ENCODE peak calls at places on chromosome 3, in four cellular contexts. U, O, F and W are unnamed samples.

GRCh38 chr3:156460206-156460609 is 94.7 kb downstream of the SSR3 start:
- DNase-seq in U (no peak), F (no peak), O (no peak), W (no peak)

GRCh38 chr3:184719709-184720108 is 7.8 kb upstream of the MAGEF1 start:
- DNase-seq in O (no peak), U (no peak), F (no peak), W (no peak)

GRCh38 chr3:8421711-8422110 is 79.9 kb upstream of the LMCD1 start:
- DNase-seq in F (no peak), U (no peak), O (no peak), W (no peak)

GRCh38 chr3:41411065-41411464 is 211.8 kb downstream of the CTNNB1 start:
- DNase-seq in F (no peak), U (no peak), O (no peak), W (no peak)

GRCh38 chr3:187769771-187770170 is 24.5 kb upstream of the BCL6 start:
- DNase-seq in F (no peak), O (no peak), U (no peak), W (no peak)

GRCh38 chr3:106617276-106617675 is 748.5 kb upstream of the CBLB start:
- DNase-seq in O (no peak), F (no peak), U (no peak), W (no peak)

GRCh38 chr3:188956839-188957489 is 214.8 kb upstream of the TPRG1 start:
- DNase-seq in F (no peak), U (no peak), O (no peak), W (no peak)

GRCh38 chr3:149390772-149391212 is 13.3 kb upstream of the TM4SF1 start:
- DNase-seq in F (no peak), U (no peak), O (no peak), W (no peak)

GRCh38 chr3:114093596-114093995 is 37.1 kb downstream of the QTRT2 start:
- DNase-seq in F (no peak), U (no peak), O (no peak), W (no peak)

GRCh38 chr3:44284949-44285348 is 43.3 kb downstream of the TOPAZ1 start:
- DNase-seq in O (no peak), F (no peak), U (no peak), W (no peak)

DNA sequence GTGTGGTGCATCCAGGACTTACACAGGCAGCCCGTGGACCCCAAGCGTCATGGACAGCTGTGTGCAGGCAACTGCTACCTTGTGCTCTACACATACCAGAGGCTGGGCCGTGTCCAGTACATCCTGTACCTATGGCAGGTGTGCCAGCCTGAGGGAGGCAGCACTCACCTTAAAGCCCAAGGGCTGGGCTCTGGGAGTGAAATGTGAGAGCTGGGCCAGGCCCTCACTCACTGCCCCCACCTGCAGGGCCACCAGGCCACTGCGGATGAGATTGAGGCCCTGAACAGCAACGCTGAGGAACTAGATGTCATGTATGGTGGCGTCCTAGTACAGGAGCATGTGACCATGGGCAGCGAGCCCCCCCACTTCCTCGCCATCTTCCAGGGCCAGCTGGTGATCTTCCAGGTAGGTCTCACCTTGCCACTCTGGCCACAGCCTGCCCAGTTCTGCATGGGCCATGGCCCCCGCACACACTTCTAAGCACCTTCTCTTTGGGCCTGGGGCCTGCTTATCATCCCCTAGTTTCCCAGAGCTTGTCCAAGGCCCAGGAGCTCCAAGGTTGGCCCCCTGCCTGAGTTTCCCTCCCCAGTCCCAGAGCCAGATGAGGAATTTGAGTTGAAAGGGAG is 11.0 kb downstream of the VILL start:
- DNase-seq in O (no peak), F (peak), U (peak), W (no peak)
- TF ChIP-seq CTCF in O (no peak), F (no peak), U (no peak), W (peak)

GRCh38 chr3:137222736-137223135 is 265.0 kb downstream of the IL20RB start:
- DNase-seq in F (no peak), U (no peak), O (no peak), W (no peak)

GRCh38 chr3:137217733-137218132 is 259.9 kb downstream of the IL20RB start:
- DNase-seq in O (no peak), F (no peak), U (no peak), W (no peak)
- TF ChIP-seq CTCF in O (peak), F (no peak), U (no peak), W (no peak)

GRCh38 chr3:147393261-147393964 is 12.9 kb downstream of the ZIC4 start:
- DNase-seq in F (no peak), U (no peak), O (no peak), W (no peak)

GRCh38 chr3:147394168-147394941 is 12.0 kb downstream of the ZIC4 start:
- DNase-seq in U (no peak), O (no peak), F (no peak), W (no peak)

GRCh38 chr3:147391726-147392082 is 14.6 kb downstream of the ZIC4 start:
- DNase-seq in U (no peak), F (no peak), O (no peak), W (no peak)

GRCh38 chr3:147390589-147391569 is 15.5 kb downstream of the ZIC4 start:
- DNase-seq in F (no peak), U (no peak), O (no peak), W (peak)

GRCh38 chr3:147392083-147392916 is 14.0 kb downstream of the ZIC4 start:
- DNase-seq in U (no peak), F (no peak), O (no peak), W (peak)
- TF ChIP-seq CTCF in U (no peak), F (no peak), O (no peak), W (peak)

DNA sequence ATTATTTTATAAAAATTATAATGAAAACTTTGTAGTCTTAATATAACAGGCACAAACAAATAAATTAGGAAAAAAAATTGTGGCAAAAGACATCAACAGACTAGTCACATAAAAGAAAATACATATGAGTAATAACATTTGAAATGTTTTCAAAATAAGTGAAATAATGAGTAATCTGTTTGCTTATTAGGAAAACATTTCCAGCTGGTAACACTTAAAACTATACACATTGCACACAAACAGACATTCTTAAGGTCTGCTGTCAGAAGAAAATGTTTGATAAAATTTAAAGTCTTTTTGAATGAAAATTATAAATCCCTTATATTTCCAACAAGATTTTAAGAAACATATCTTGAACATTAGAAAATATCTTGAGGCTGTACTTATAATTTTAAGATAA is 1326.3 kb upstream of the CADM2 start:
- DNase-seq in O (no peak), F (no peak), U (no peak), W (no peak)
- TF ChIP-seq CTCF in O (no peak), F (no peak), U (no peak), W (no peak)

DNA sequence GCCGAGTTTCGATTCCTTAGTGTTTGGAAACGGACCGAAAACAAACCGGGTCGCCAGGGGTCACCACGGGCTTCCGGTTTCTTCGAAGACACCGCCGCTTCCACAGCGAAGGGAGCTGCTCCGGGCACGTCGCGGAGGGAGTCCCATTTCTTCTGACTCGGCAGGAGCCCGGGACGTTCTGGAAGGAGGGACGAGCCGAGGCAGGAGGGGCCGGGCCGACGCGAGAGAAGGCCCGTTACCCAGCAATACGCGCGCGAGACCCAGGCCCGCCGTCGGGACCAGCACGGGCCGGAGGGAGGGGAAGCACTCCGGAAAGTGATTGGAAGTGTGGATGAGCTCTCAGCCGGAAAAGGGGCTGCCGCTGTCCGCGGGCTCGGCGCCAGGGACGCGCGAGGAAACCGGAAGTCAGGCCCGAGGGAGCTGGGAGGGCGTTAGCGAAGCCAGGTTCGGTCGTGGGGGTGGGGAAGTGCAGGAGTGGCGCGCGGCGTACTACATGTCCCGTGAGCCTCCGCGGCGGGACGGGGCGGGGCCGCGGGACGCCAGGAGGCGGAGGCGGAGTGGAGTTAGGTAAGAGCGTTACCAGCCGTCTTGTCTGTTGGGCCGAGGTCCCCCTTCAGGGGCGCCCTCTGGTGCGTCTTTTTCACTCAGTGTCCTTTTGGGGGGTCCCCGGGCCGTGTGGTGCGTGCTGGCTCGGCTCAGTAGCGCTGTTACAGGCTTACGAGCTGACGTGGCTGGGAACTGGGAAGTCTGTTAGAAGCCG is at the start of the genes AZI2 and ZCWPW2:
- DNase-seq in F (peak), O (peak), U (peak), W (peak)
- TF ChIP-seq CTCF in F (no peak), O (peak), U (peak), W (peak)

GRCh38 chr3:12230406-12230805 is 58.5 kb upstream of the PPARG start:
- DNase-seq in F (no peak), U (no peak), O (no peak), W (no peak)
- TF ChIP-seq CTCF in F (no peak), U (no peak), O (no peak), W (no peak)